ENCODE peak calls at places on chromosomes 12 and 14, in ten cellular contexts. One of them, this sample, is unnamed.

GRCh38 chr14:95097385-95097784 is 59.9 kb downstream of the DICER1 start:
- DNase-seq in activated gamma-delta T cell treated with Interleukin-2 at 50 U/mL for 16 hours: no peak
- DNase-seq in B cell: no peak
- DNase-seq in progenitor cell of endocrine pancreas: no peak
- DNase-seq in stimulated activated naive CD4-positive, alpha-beta T cell treated with Interleukin-2 at 50 U/mL for 16 hours: no peak
- DNase-seq in HT1080: no peak
- DNase-seq in GM20000: no peak
- DNase-seq in effector memory CD8-positive, alpha-beta T cell: no peak
- DNase-seq in activated CD4-positive, CD25-positive, alpha-beta regulatory T cell: no peak
- DNase-seq in cardiac muscle cell: no peak
- DNase-seq in this sample: no peak

GRCh38 chr14:90649096-90649495 is 167.1 kb downstream of the TTC7B start:
- DNase-seq in activated gamma-delta T cell treated with Interleukin-2 at 50 U/mL for 16 hours: no peak
- DNase-seq in progenitor cell of endocrine pancreas: no peak
- DNase-seq in cardiac muscle cell: no peak
- DNase-seq in B cell: no peak
- DNase-seq in GM20000: no peak
- DNase-seq in effector memory CD8-positive, alpha-beta T cell: no peak
- DNase-seq in HT1080: no peak
- DNase-seq in stimulated activated naive CD4-positive, alpha-beta T cell treated with Interleukin-2 at 50 U/mL for 16 hours: no peak
- DNase-seq in activated CD4-positive, CD25-positive, alpha-beta regulatory T cell: no peak
- DNase-seq in this sample: no peak

GRCh38 chr12:89817501-89818226 is 109.0 kb upstream of the ATP2B1 start:
- DNase-seq in effector memory CD8-positive, alpha-beta T cell: no peak
- DNase-seq in activated CD4-positive, CD25-positive, alpha-beta regulatory T cell: no peak
- DNase-seq in B cell: no peak
- DNase-seq in cardiac muscle cell: no peak
- DNase-seq in progenitor cell of endocrine pancreas: no peak
- DNase-seq in HT1080: no peak
- DNase-seq in GM20000: no peak
- DNase-seq in stimulated activated naive CD4-positive, alpha-beta T cell treated with Interleukin-2 at 50 U/mL for 16 hours: no peak
- DNase-seq in activated gamma-delta T cell treated with Interleukin-2 at 50 U/mL for 16 hours: no peak
- DNase-seq in this sample: no peak

GRCh38 chr12:115172521-115172920 is 488.5 kb upstream of the TBX3 start:
- DNase-seq in GM20000: no peak
- DNase-seq in cardiac muscle cell: no peak
- DNase-seq in progenitor cell of endocrine pancreas: no peak
- DNase-seq in activated gamma-delta T cell treated with Interleukin-2 at 50 U/mL for 16 hours: no peak
- DNase-seq in HT1080: no peak
- DNase-seq in B cell: no peak
- DNase-seq in effector memory CD8-positive, alpha-beta T cell: no peak
- DNase-seq in activated CD4-positive, CD25-positive, alpha-beta regulatory T cell: no peak
- DNase-seq in stimulated activated naive CD4-positive, alpha-beta T cell treated with Interleukin-2 at 50 U/mL for 16 hours: no peak
- DNase-seq in this sample: no peak

GRCh38 chr12:20410746-20411145 is 42.4 kb downstream of the PDE3A start:
- DNase-seq in GM20000: no peak
- DNase-seq in effector memory CD8-positive, alpha-beta T cell: no peak
- DNase-seq in B cell: no peak
- DNase-seq in cardiac muscle cell: no peak
- DNase-seq in activated CD4-positive, CD25-positive, alpha-beta regulatory T cell: no peak
- DNase-seq in activated gamma-delta T cell treated with Interleukin-2 at 50 U/mL for 16 hours: no peak
- DNase-seq in HT1080: no peak
- DNase-seq in progenitor cell of endocrine pancreas: no peak
- DNase-seq in stimulated activated naive CD4-positive, alpha-beta T cell treated with Interleukin-2 at 50 U/mL for 16 hours: no peak
- DNase-seq in this sample: peak

GRCh38 chr12:48777501-48778400 is 11.1 kb downstream of the ADCY6 start:
- DNase-seq in effector memory CD8-positive, alpha-beta T cell: no peak
- DNase-seq in B cell: no peak
- DNase-seq in GM20000: no peak
- DNase-seq in stimulated activated naive CD4-positive, alpha-beta T cell treated with Interleukin-2 at 50 U/mL for 16 hours: no peak
- DNase-seq in activated CD4-positive, CD25-positive, alpha-beta regulatory T cell: no peak
- DNase-seq in activated gamma-delta T cell treated with Interleukin-2 at 50 U/mL for 16 hours: no peak
- DNase-seq in cardiac muscle cell: no peak
- DNase-seq in progenitor cell of endocrine pancreas: no peak
- DNase-seq in HT1080: no peak
- DNase-seq in this sample: no peak

GRCh38 chr14:83575301-83575700 is 1954.6 kb upstream of the FLRT2 start:
- DNase-seq in progenitor cell of endocrine pancreas: no peak
- DNase-seq in HT1080: no peak
- DNase-seq in activated gamma-delta T cell treated with Interleukin-2 at 50 U/mL for 16 hours: no peak
- DNase-seq in activated CD4-positive, CD25-positive, alpha-beta regulatory T cell: no peak
- DNase-seq in effector memory CD8-positive, alpha-beta T cell: no peak
- DNase-seq in stimulated activated naive CD4-positive, alpha-beta T cell treated with Interleukin-2 at 50 U/mL for 16 hours: no peak
- DNase-seq in B cell: no peak
- DNase-seq in GM20000: no peak
- DNase-seq in cardiac muscle cell: no peak
- DNase-seq in this sample: no peak

GRCh38 chr12:93603762-93604161 is 31.3 kb downstream of the SOCS2 start:
- DNase-seq in B cell: no peak
- DNase-seq in progenitor cell of endocrine pancreas: no peak
- DNase-seq in effector memory CD8-positive, alpha-beta T cell: no peak
- DNase-seq in activated CD4-positive, CD25-positive, alpha-beta regulatory T cell: no peak
- DNase-seq in activated gamma-delta T cell treated with Interleukin-2 at 50 U/mL for 16 hours: no peak
- DNase-seq in GM20000: no peak
- DNase-seq in stimulated activated naive CD4-positive, alpha-beta T cell treated with Interleukin-2 at 50 U/mL for 16 hours: no peak
- DNase-seq in HT1080: no peak
- DNase-seq in cardiac muscle cell: no peak
- DNase-seq in this sample: no peak

GRCh38 chr12:94614288-94614721 is 36.1 kb downstream of the TMCC3 start:
- DNase-seq in effector memory CD8-positive, alpha-beta T cell: no peak
- DNase-seq in GM20000: no peak
- DNase-seq in stimulated activated naive CD4-positive, alpha-beta T cell treated with Interleukin-2 at 50 U/mL for 16 hours: no peak
- DNase-seq in activated gamma-delta T cell treated with Interleukin-2 at 50 U/mL for 16 hours: no peak
- DNase-seq in progenitor cell of endocrine pancreas: no peak
- DNase-seq in cardiac muscle cell: peak
- DNase-seq in activated CD4-positive, CD25-positive, alpha-beta regulatory T cell: no peak
- DNase-seq in HT1080: no peak
- DNase-seq in B cell: no peak
- DNase-seq in this sample: no peak

GRCh38 chr14:36827861-36828260 is 166.2 kb downstream of the PAX9 start:
- DNase-seq in HT1080: peak
- DNase-seq in effector memory CD8-positive, alpha-beta T cell: no peak
- DNase-seq in stimulated activated naive CD4-positive, alpha-beta T cell treated with Interleukin-2 at 50 U/mL for 16 hours: no peak
- DNase-seq in activated gamma-delta T cell treated with Interleukin-2 at 50 U/mL for 16 hours: no peak
- DNase-seq in B cell: no peak
- DNase-seq in activated CD4-positive, CD25-positive, alpha-beta regulatory T cell: no peak
- DNase-seq in cardiac muscle cell: no peak
- DNase-seq in progenitor cell of endocrine pancreas: no peak
- DNase-seq in GM20000: no peak
- DNase-seq in this sample: no peak

GRCh38 chr14:59190372-59190771 is 1.9 kb downstream of the DAAM1 start:
- DNase-seq in progenitor cell of endocrine pancreas: no peak
- DNase-seq in cardiac muscle cell: peak
- DNase-seq in stimulated activated naive CD4-positive, alpha-beta T cell treated with Interleukin-2 at 50 U/mL for 16 hours: no peak
- DNase-seq in B cell: no peak
- DNase-seq in effector memory CD8-positive, alpha-beta T cell: no peak
- DNase-seq in HT1080: no peak
- DNase-seq in activated gamma-delta T cell treated with Interleukin-2 at 50 U/mL for 16 hours: no peak
- DNase-seq in activated CD4-positive, CD25-positive, alpha-beta regulatory T cell: no peak
- DNase-seq in GM20000: peak
- DNase-seq in this sample: no peak

GRCh38 chr14:35333347-35333730 is 41.2 kb downstream of the PSMA6 start:
- DNase-seq in GM20000: peak
- DNase-seq in HT1080: no peak
- DNase-seq in effector memory CD8-positive, alpha-beta T cell: no peak
- DNase-seq in stimulated activated naive CD4-positive, alpha-beta T cell treated with Interleukin-2 at 50 U/mL for 16 hours: no peak
- DNase-seq in cardiac muscle cell: no peak
- DNase-seq in progenitor cell of endocrine pancreas: no peak
- DNase-seq in activated CD4-positive, CD25-positive, alpha-beta regulatory T cell: no peak
- DNase-seq in B cell: no peak
- DNase-seq in activated gamma-delta T cell treated with Interleukin-2 at 50 U/mL for 16 hours: no peak
- DNase-seq in this sample: no peak

GRCh38 chr12:3336606-3337311 is 154.2 kb upstream of the PRMT8 start:
- DNase-seq in progenitor cell of endocrine pancreas: no peak
- DNase-seq in cardiac muscle cell: no peak
- DNase-seq in activated gamma-delta T cell treated with Interleukin-2 at 50 U/mL for 16 hours: no peak
- DNase-seq in GM20000: no peak
- DNase-seq in stimulated activated naive CD4-positive, alpha-beta T cell treated with Interleukin-2 at 50 U/mL for 16 hours: no peak
- DNase-seq in effector memory CD8-positive, alpha-beta T cell: no peak
- DNase-seq in B cell: no peak
- DNase-seq in HT1080: peak
- DNase-seq in activated CD4-positive, CD25-positive, alpha-beta regulatory T cell: no peak
- DNase-seq in this sample: no peak

GRCh38 chr14:93285048-93285447 is 47.8 kb downstream of the BTBD7 start:
- DNase-seq in progenitor cell of endocrine pancreas: no peak
- DNase-seq in stimulated activated naive CD4-positive, alpha-beta T cell treated with Interleukin-2 at 50 U/mL for 16 hours: no peak
- DNase-seq in activated CD4-positive, CD25-positive, alpha-beta regulatory T cell: no peak
- DNase-seq in activated gamma-delta T cell treated with Interleukin-2 at 50 U/mL for 16 hours: no peak
- DNase-seq in effector memory CD8-positive, alpha-beta T cell: no peak
- DNase-seq in cardiac muscle cell: no peak
- DNase-seq in B cell: no peak
- DNase-seq in GM20000: peak
- DNase-seq in HT1080: no peak
- DNase-seq in this sample: no peak

GRCh38 chr14:104865631-104866441 is 768 bp downstream of the CEP170B start:
- DNase-seq in activated CD4-positive, CD25-positive, alpha-beta regulatory T cell: no peak
- DNase-seq in stimulated activated naive CD4-positive, alpha-beta T cell treated with Interleukin-2 at 50 U/mL for 16 hours: peak
- DNase-seq in B cell: peak
- DNase-seq in activated gamma-delta T cell treated with Interleukin-2 at 50 U/mL for 16 hours: peak
- DNase-seq in effector memory CD8-positive, alpha-beta T cell: no peak
- DNase-seq in HT1080: peak
- DNase-seq in progenitor cell of endocrine pancreas: no peak
- DNase-seq in GM20000: peak
- DNase-seq in cardiac muscle cell: peak
- DNase-seq in this sample: no peak

GRCh38 chr12:10965511-10965910 is 21.2 kb downstream of the TAS2R50 start:
- DNase-seq in HT1080: no peak
- DNase-seq in cardiac muscle cell: no peak
- DNase-seq in activated CD4-positive, CD25-positive, alpha-beta regulatory T cell: no peak
- DNase-seq in GM20000: no peak
- DNase-seq in progenitor cell of endocrine pancreas: no peak
- DNase-seq in B cell: no peak
- DNase-seq in stimulated activated naive CD4-positive, alpha-beta T cell treated with Interleukin-2 at 50 U/mL for 16 hours: no peak
- DNase-seq in activated gamma-delta T cell treated with Interleukin-2 at 50 U/mL for 16 hours: no peak
- DNase-seq in effector memory CD8-positive, alpha-beta T cell: no peak
- DNase-seq in this sample: no peak

GRCh38 chr12:42059127-42059526 is 85.5 kb downstream of the GXYLT1 start:
- DNase-seq in HT1080: no peak
- DNase-seq in effector memory CD8-positive, alpha-beta T cell: no peak
- DNase-seq in activated gamma-delta T cell treated with Interleukin-2 at 50 U/mL for 16 hours: no peak
- DNase-seq in progenitor cell of endocrine pancreas: no peak
- DNase-seq in cardiac muscle cell: no peak
- DNase-seq in B cell: no peak
- DNase-seq in activated CD4-positive, CD25-positive, alpha-beta regulatory T cell: no peak
- DNase-seq in GM20000: no peak
- DNase-seq in stimulated activated naive CD4-positive, alpha-beta T cell treated with Interleukin-2 at 50 U/mL for 16 hours: no peak
- DNase-seq in this sample: no peak

GRCh38 chr12:121278450-121279375 is 17.8 kb downstream of the CAMKK2 start:
- DNase-seq in GM20000: no peak
- DNase-seq in stimulated activated naive CD4-positive, alpha-beta T cell treated with Interleukin-2 at 50 U/mL for 16 hours: no peak
- DNase-seq in progenitor cell of endocrine pancreas: no peak
- DNase-seq in effector memory CD8-positive, alpha-beta T cell: no peak
- DNase-seq in activated gamma-delta T cell treated with Interleukin-2 at 50 U/mL for 16 hours: no peak
- DNase-seq in activated CD4-positive, CD25-positive, alpha-beta regulatory T cell: no peak
- DNase-seq in HT1080: no peak
- DNase-seq in cardiac muscle cell: no peak
- DNase-seq in B cell: no peak
- DNase-seq in this sample: no peak

GRCh38 chr12:49971141-49971540 is 1.6 kb upstream of the AQP6 start:
- DNase-seq in cardiac muscle cell: no peak
- DNase-seq in stimulated activated naive CD4-positive, alpha-beta T cell treated with Interleukin-2 at 50 U/mL for 16 hours: no peak
- DNase-seq in activated gamma-delta T cell treated with Interleukin-2 at 50 U/mL for 16 hours: no peak
- DNase-seq in activated CD4-positive, CD25-positive, alpha-beta regulatory T cell: no peak
- DNase-seq in progenitor cell of endocrine pancreas: no peak
- DNase-seq in B cell: no peak
- DNase-seq in effector memory CD8-positive, alpha-beta T cell: no peak
- DNase-seq in GM20000: no peak
- DNase-seq in HT1080: no peak
- DNase-seq in this sample: no peak

GRCh38 chr12:25557830-25558436 is 4.8 kb upstream of the LMNTD1 start:
- DNase-seq in HT1080: peak
- DNase-seq in cardiac muscle cell: peak
- DNase-seq in effector memory CD8-positive, alpha-beta T cell: no peak
- DNase-seq in B cell: no peak
- DNase-seq in GM20000: peak
- DNase-seq in stimulated activated naive CD4-positive, alpha-beta T cell treated with Interleukin-2 at 50 U/mL for 16 hours: no peak
- DNase-seq in progenitor cell of endocrine pancreas: no peak
- DNase-seq in activated gamma-delta T cell treated with Interleukin-2 at 50 U/mL for 16 hours: no peak
- DNase-seq in activated CD4-positive, CD25-positive, alpha-beta regulatory T cell: no peak
- DNase-seq in this sample: no peak

GRCh38 chr12:32084017-32084688 is 22.5 kb upstream of the BICD1 start:
- DNase-seq in B cell: no peak
- DNase-seq in activated CD4-positive, CD25-positive, alpha-beta regulatory T cell: no peak
- DNase-seq in stimulated activated naive CD4-positive, alpha-beta T cell treated with Interleukin-2 at 50 U/mL for 16 hours: no peak
- DNase-seq in HT1080: no peak
- DNase-seq in GM20000: no peak
- DNase-seq in cardiac muscle cell: no peak
- DNase-seq in progenitor cell of endocrine pancreas: no peak
- DNase-seq in activated gamma-delta T cell treated with Interleukin-2 at 50 U/mL for 16 hours: no peak
- DNase-seq in effector memory CD8-positive, alpha-beta T cell: no peak
- DNase-seq in this sample: no peak

GRCh38 chr14:92988786-92989755 is 66.1 kb downstream of the CHGA start:
- DNase-seq in cardiac muscle cell: no peak
- DNase-seq in HT1080: no peak
- DNase-seq in activated CD4-positive, CD25-positive, alpha-beta regulatory T cell: no peak
- DNase-seq in effector memory CD8-positive, alpha-beta T cell: no peak
- DNase-seq in progenitor cell of endocrine pancreas: no peak
- DNase-seq in stimulated activated naive CD4-positive, alpha-beta T cell treated with Interleukin-2 at 50 U/mL for 16 hours: no peak
- DNase-seq in GM20000: no peak
- DNase-seq in B cell: no peak
- DNase-seq in activated gamma-delta T cell treated with Interleukin-2 at 50 U/mL for 16 hours: no peak
- DNase-seq in this sample: no peak

GRCh38 chr14:90721619-90722305 is 94.5 kb downstream of the TTC7B start:
- DNase-seq in B cell: no peak
- DNase-seq in HT1080: peak
- DNase-seq in activated gamma-delta T cell treated with Interleukin-2 at 50 U/mL for 16 hours: no peak
- DNase-seq in cardiac muscle cell: no peak
- DNase-seq in effector memory CD8-positive, alpha-beta T cell: no peak
- DNase-seq in activated CD4-positive, CD25-positive, alpha-beta regulatory T cell: no peak
- DNase-seq in GM20000: no peak
- DNase-seq in progenitor cell of endocrine pancreas: no peak
- DNase-seq in stimulated activated naive CD4-positive, alpha-beta T cell treated with Interleukin-2 at 50 U/mL for 16 hours: no peak
- DNase-seq in this sample: no peak

GRCh38 chr12:113978080-113978479 is 12.0 kb upstream of the RBM19 start:
- DNase-seq in cardiac muscle cell: no peak
- DNase-seq in GM20000: no peak
- DNase-seq in B cell: no peak
- DNase-seq in HT1080: no peak
- DNase-seq in stimulated activated naive CD4-positive, alpha-beta T cell treated with Interleukin-2 at 50 U/mL for 16 hours: no peak
- DNase-seq in activated gamma-delta T cell treated with Interleukin-2 at 50 U/mL for 16 hours: no peak
- DNase-seq in activated CD4-positive, CD25-positive, alpha-beta regulatory T cell: no peak
- DNase-seq in progenitor cell of endocrine pancreas: no peak
- DNase-seq in effector memory CD8-positive, alpha-beta T cell: no peak
- DNase-seq in this sample: no peak

GRCh38 chr14:50320279-50320678 is 8.2 kb downstream of the DMAC2L start:
- DNase-seq in activated CD4-positive, CD25-positive, alpha-beta regulatory T cell: no peak
- DNase-seq in GM20000: peak
- DNase-seq in HT1080: no peak
- DNase-seq in activated gamma-delta T cell treated with Interleukin-2 at 50 U/mL for 16 hours: no peak
- DNase-seq in B cell: no peak
- DNase-seq in progenitor cell of endocrine pancreas: no peak
- DNase-seq in stimulated activated naive CD4-positive, alpha-beta T cell treated with Interleukin-2 at 50 U/mL for 16 hours: peak
- DNase-seq in cardiac muscle cell: no peak
- DNase-seq in effector memory CD8-positive, alpha-beta T cell: no peak
- DNase-seq in this sample: no peak

GRCh38 chr12:48556631-48557030 is 13.2 kb downstream of the LALBA start:
- DNase-seq in GM20000: no peak
- DNase-seq in B cell: no peak
- DNase-seq in progenitor cell of endocrine pancreas: no peak
- DNase-seq in activated CD4-positive, CD25-positive, alpha-beta regulatory T cell: no peak
- DNase-seq in effector memory CD8-positive, alpha-beta T cell: no peak
- DNase-seq in activated gamma-delta T cell treated with Interleukin-2 at 50 U/mL for 16 hours: no peak
- DNase-seq in stimulated activated naive CD4-positive, alpha-beta T cell treated with Interleukin-2 at 50 U/mL for 16 hours: no peak
- DNase-seq in HT1080: no peak
- DNase-seq in cardiac muscle cell: no peak
- DNase-seq in this sample: no peak

GRCh38 chr12:18811268-18811667 is 73.3 kb downstream of the CAPZA3 start:
- DNase-seq in activated gamma-delta T cell treated with Interleukin-2 at 50 U/mL for 16 hours: no peak
- DNase-seq in HT1080: no peak
- DNase-seq in effector memory CD8-positive, alpha-beta T cell: no peak
- DNase-seq in activated CD4-positive, CD25-positive, alpha-beta regulatory T cell: no peak
- DNase-seq in B cell: no peak
- DNase-seq in progenitor cell of endocrine pancreas: no peak
- DNase-seq in GM20000: no peak
- DNase-seq in stimulated activated naive CD4-positive, alpha-beta T cell treated with Interleukin-2 at 50 U/mL for 16 hours: no peak
- DNase-seq in cardiac muscle cell: no peak
- DNase-seq in this sample: peak

GRCh38 chr14:56812364-56813103 is 2.3 kb upstream of the OTX2 start:
- DNase-seq in cardiac muscle cell: no peak
- DNase-seq in effector memory CD8-positive, alpha-beta T cell: no peak
- DNase-seq in GM20000: no peak
- DNase-seq in activated CD4-positive, CD25-positive, alpha-beta regulatory T cell: no peak
- DNase-seq in B cell: no peak
- DNase-seq in HT1080: no peak
- DNase-seq in activated gamma-delta T cell treated with Interleukin-2 at 50 U/mL for 16 hours: no peak
- DNase-seq in progenitor cell of endocrine pancreas: no peak
- DNase-seq in stimulated activated naive CD4-positive, alpha-beta T cell treated with Interleukin-2 at 50 U/mL for 16 hours: no peak
- DNase-seq in this sample: no peak

This sample was measured in SIG-M5.